ENCODE peak calls at places on chromosomes 2 and 18, in ten cellular contexts. One of them, this sample, is unnamed.

GRCh38 chr2:216052420-216052819 is 29.2 kb downstream of the PECR start:
- DNase-seq in upper lobe of left lung: no peak
- DNase-seq in breast epithelium: no peak
- DNase-seq in GM12891: no peak
- DNase-seq in IMR-90: no peak
- DNase-seq in prostate gland: no peak
- DNase-seq in suprapubic skin: no peak
- DNase-seq in body of pancreas: no peak
- DNase-seq in H1: no peak
- DNase-seq in GM12892: no peak
- DNase-seq in this sample: no peak

GRCh38 chr2:32947484-32948143 is 861 bp downstream of the LTBP1 start:
- DNase-seq in GM12891: peak
- DNase-seq in GM12892: peak
- DNase-seq in prostate gland: peak
- DNase-seq in suprapubic skin: no peak
- DNase-seq in body of pancreas: peak
- DNase-seq in breast epithelium: no peak
- DNase-seq in IMR-90: peak
- DNase-seq in upper lobe of left lung: peak
- DNase-seq in H1: no peak
- DNase-seq in this sample: peak

GRCh38 chr2:198815626-198816025 is 642.1 kb downstream of the SATB2 start:
- DNase-seq in GM12892: no peak
- DNase-seq in upper lobe of left lung: no peak
- DNase-seq in prostate gland: no peak
- DNase-seq in H1: no peak
- DNase-seq in suprapubic skin: no peak
- DNase-seq in GM12891: no peak
- DNase-seq in body of pancreas: no peak
- DNase-seq in IMR-90: no peak
- DNase-seq in breast epithelium: no peak
- DNase-seq in this sample: no peak

GRCh38 chr2:74372674-74373073 is 7.4 kb downstream of the DCTN1 start:
- DNase-seq in H1: no peak
- DNase-seq in GM12892: no peak
- DNase-seq in GM12891: no peak
- DNase-seq in suprapubic skin: no peak
- DNase-seq in body of pancreas: no peak
- DNase-seq in prostate gland: no peak
- DNase-seq in upper lobe of left lung: no peak
- DNase-seq in IMR-90: no peak
- DNase-seq in breast epithelium: no peak
- DNase-seq in this sample: no peak

GRCh38 chr2:241974851-241975592 is 105.5 kb downstream of the RTP5 start:
- DNase-seq in upper lobe of left lung: no peak
- DNase-seq in GM12892: no peak
- DNase-seq in breast epithelium: no peak
- DNase-seq in IMR-90: no peak
- DNase-seq in prostate gland: no peak
- DNase-seq in GM12891: no peak
- DNase-seq in body of pancreas: no peak
- DNase-seq in suprapubic skin: peak
- DNase-seq in H1: no peak
- DNase-seq in this sample: no peak

GRCh38 chr2:8456149-8457091 is 225.4 kb upstream of the ID2 start:
- DNase-seq in GM12892: no peak
- DNase-seq in suprapubic skin: peak
- DNase-seq in prostate gland: no peak
- DNase-seq in IMR-90: no peak
- DNase-seq in GM12891: peak
- DNase-seq in breast epithelium: no peak
- DNase-seq in upper lobe of left lung: peak
- DNase-seq in body of pancreas: no peak
- DNase-seq in H1: no peak
- DNase-seq in this sample: peak

GRCh38 chr2:190355968-190356657 is 12.7 kb downstream of the INPP1 start:
- DNase-seq in GM12891: no peak
- DNase-seq in body of pancreas: no peak
- DNase-seq in upper lobe of left lung: no peak
- DNase-seq in suprapubic skin: no peak
- DNase-seq in breast epithelium: no peak
- DNase-seq in H1: no peak
- DNase-seq in GM12892: no peak
- DNase-seq in prostate gland: no peak
- DNase-seq in IMR-90: no peak
- DNase-seq in this sample: no peak

GRCh38 chr2:95310651-95311050 is 13.5 kb downstream of the KCNIP3 start:
- DNase-seq in body of pancreas: no peak
- DNase-seq in suprapubic skin: no peak
- DNase-seq in GM12891: no peak
- DNase-seq in breast epithelium: no peak
- DNase-seq in IMR-90: no peak
- DNase-seq in upper lobe of left lung: no peak
- DNase-seq in prostate gland: no peak
- DNase-seq in GM12892: no peak
- DNase-seq in H1: no peak
- DNase-seq in this sample: no peak

GRCh38 chr2:46984642-46985476 is 69.3 kb upstream of the MCFD2 start:
- DNase-seq in IMR-90: peak
- DNase-seq in GM12892: peak
- DNase-seq in GM12891: no peak
- DNase-seq in body of pancreas: no peak
- DNase-seq in breast epithelium: no peak
- DNase-seq in H1: no peak
- DNase-seq in suprapubic skin: no peak
- DNase-seq in upper lobe of left lung: no peak
- DNase-seq in prostate gland: peak
- DNase-seq in this sample: peak

GRCh38 chr2:168243061-168243460 is 4.3 kb downstream of the STK39 start:
- DNase-seq in GM12891: no peak
- DNase-seq in prostate gland: no peak
- DNase-seq in H1: no peak
- DNase-seq in body of pancreas: no peak
- DNase-seq in GM12892: no peak
- DNase-seq in breast epithelium: no peak
- DNase-seq in IMR-90: no peak
- DNase-seq in upper lobe of left lung: no peak
- DNase-seq in suprapubic skin: no peak
- DNase-seq in this sample: no peak

GRCh38 chr2:148303166-148303565 is 282.3 kb downstream of the MBD5 start:
- DNase-seq in breast epithelium: no peak
- DNase-seq in IMR-90: no peak
- DNase-seq in prostate gland: no peak
- DNase-seq in body of pancreas: no peak
- DNase-seq in suprapubic skin: no peak
- DNase-seq in GM12891: no peak
- DNase-seq in upper lobe of left lung: no peak
- DNase-seq in H1: peak
- DNase-seq in GM12892: no peak
- DNase-seq in this sample: no peak

GRCh38 chr2:237282568-237283128 is 131.3 kb downstream of the COL6A3 start:
- DNase-seq in prostate gland: no peak
- DNase-seq in GM12891: no peak
- DNase-seq in upper lobe of left lung: no peak
- DNase-seq in GM12892: no peak
- DNase-seq in suprapubic skin: no peak
- DNase-seq in IMR-90: peak
- DNase-seq in body of pancreas: no peak
- DNase-seq in H1: no peak
- DNase-seq in breast epithelium: no peak
- DNase-seq in this sample: no peak

GRCh38 chr18:62455222-62455621 is 67.6 kb upstream of the ZCCHC2 start:
- DNase-seq in prostate gland: no peak
- DNase-seq in breast epithelium: no peak
- DNase-seq in suprapubic skin: no peak
- DNase-seq in IMR-90: no peak
- DNase-seq in GM12891: no peak
- DNase-seq in body of pancreas: no peak
- DNase-seq in upper lobe of left lung: no peak
- DNase-seq in GM12892: no peak
- DNase-seq in H1: no peak
- DNase-seq in this sample: no peak

GRCh38 chr2:69773201-69773600 is 31.3 kb downstream of the ANXA4 start:
- DNase-seq in upper lobe of left lung: no peak
- DNase-seq in GM12891: no peak
- DNase-seq in prostate gland: no peak
- DNase-seq in IMR-90: peak
- DNase-seq in suprapubic skin: no peak
- DNase-seq in H1: no peak
- DNase-seq in breast epithelium: no peak
- DNase-seq in body of pancreas: no peak
- DNase-seq in GM12892: no peak
- DNase-seq in this sample: no peak

GRCh38 chr2:160430001-160430344 is 63.6 kb downstream of the RBMS1 start:
- DNase-seq in upper lobe of left lung: no peak
- DNase-seq in IMR-90: no peak
- DNase-seq in body of pancreas: no peak
- DNase-seq in GM12892: no peak
- DNase-seq in GM12891: no peak
- DNase-seq in suprapubic skin: no peak
- DNase-seq in H1: no peak
- DNase-seq in breast epithelium: no peak
- DNase-seq in prostate gland: no peak
- DNase-seq in this sample: no peak

GRCh38 chr2:160434254-160434948 is 59.2 kb downstream of the RBMS1 start:
- DNase-seq in breast epithelium: no peak
- DNase-seq in IMR-90: no peak
- DNase-seq in H1: no peak
- DNase-seq in suprapubic skin: no peak
- DNase-seq in prostate gland: no peak
- DNase-seq in GM12891: no peak
- DNase-seq in body of pancreas: no peak
- DNase-seq in GM12892: no peak
- DNase-seq in upper lobe of left lung: no peak
- DNase-seq in this sample: no peak

GRCh38 chr2:160433466-160434172 is 60.0 kb downstream of the RBMS1 start:
- DNase-seq in GM12892: no peak
- DNase-seq in breast epithelium: no peak
- DNase-seq in upper lobe of left lung: no peak
- DNase-seq in body of pancreas: no peak
- DNase-seq in H1: no peak
- DNase-seq in suprapubic skin: no peak
- DNase-seq in prostate gland: peak
- DNase-seq in GM12891: no peak
- DNase-seq in IMR-90: no peak
- DNase-seq in this sample: no peak

GRCh38 chr2:160431441-160431840 is 62.2 kb downstream of the RBMS1 start:
- DNase-seq in upper lobe of left lung: no peak
- DNase-seq in GM12891: no peak
- DNase-seq in prostate gland: no peak
- DNase-seq in breast epithelium: no peak
- DNase-seq in IMR-90: peak
- DNase-seq in H1: no peak
- DNase-seq in suprapubic skin: no peak
- DNase-seq in body of pancreas: no peak
- DNase-seq in GM12892: no peak
- DNase-seq in this sample: no peak

GRCh38 chr2:160432633-160433032 is 61.0 kb downstream of the RBMS1 start:
- DNase-seq in GM12892: no peak
- DNase-seq in GM12891: no peak
- DNase-seq in upper lobe of left lung: no peak
- DNase-seq in IMR-90: peak
- DNase-seq in prostate gland: no peak
- DNase-seq in suprapubic skin: no peak
- DNase-seq in H1: no peak
- DNase-seq in breast epithelium: no peak
- DNase-seq in body of pancreas: peak
- DNase-seq in this sample: no peak
- TF ChIP-seq POLR2A in GM12892: no peak
- TF ChIP-seq POLR2A in GM12891: no peak
- TF ChIP-seq POLR2A in upper lobe of left lung: no peak
- TF ChIP-seq POLR2A in IMR-90: no peak
- TF ChIP-seq POLR2A in prostate gland: no peak
- TF ChIP-seq POLR2A in suprapubic skin: no peak
- TF ChIP-seq POLR2A in H1: no peak
- TF ChIP-seq POLR2A in breast epithelium: no peak
- TF ChIP-seq POLR2A in body of pancreas: no peak
- TF ChIP-seq POLR2A in this sample: no peak

DNA sequence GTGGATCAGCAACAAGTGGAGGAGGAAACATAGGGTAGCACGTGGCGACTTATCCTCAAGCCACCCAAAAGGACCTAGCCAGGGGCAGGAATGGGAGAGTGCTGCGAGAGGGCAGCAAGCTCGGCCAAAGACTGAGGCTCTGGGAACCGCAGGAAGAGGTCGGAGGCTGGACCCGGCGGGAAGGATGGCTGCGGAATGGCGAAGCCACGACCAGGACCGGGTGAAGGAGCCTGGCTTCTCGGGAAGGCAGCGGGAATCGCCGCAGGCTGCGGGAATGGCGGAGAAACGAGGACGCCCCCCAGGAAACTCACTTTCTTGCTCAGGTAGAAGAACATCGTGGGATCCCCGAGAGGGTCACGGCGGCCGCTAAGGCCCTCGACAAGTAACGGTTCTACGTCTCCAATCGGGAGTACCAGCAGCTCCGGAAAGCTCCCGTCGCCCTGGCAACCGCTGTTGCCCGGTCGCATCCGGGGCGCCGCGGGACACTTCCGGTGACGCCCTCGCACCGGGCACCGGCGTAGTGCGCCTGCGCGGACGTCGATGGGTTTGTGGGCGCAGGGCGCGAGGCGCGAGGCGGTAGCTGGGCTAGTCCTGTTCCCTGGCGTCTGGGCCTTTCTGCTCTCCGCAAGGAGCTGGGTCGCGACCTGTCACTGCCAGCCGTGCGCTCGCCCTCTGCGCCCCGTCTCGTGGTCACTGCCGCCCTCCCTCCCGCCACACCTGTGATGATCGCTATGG is at the start of gene WDR35:
- DNase-seq in GM12892: peak
- DNase-seq in GM12891: peak
- DNase-seq in breast epithelium: peak
- DNase-seq in H1: peak
- DNase-seq in upper lobe of left lung: peak
- DNase-seq in IMR-90: peak
- DNase-seq in body of pancreas: peak
- DNase-seq in prostate gland: peak
- DNase-seq in suprapubic skin: peak
- DNase-seq in this sample: peak
- TF ChIP-seq POLR2A in GM12892: peak
- TF ChIP-seq POLR2A in GM12891: peak
- TF ChIP-seq POLR2A in breast epithelium: peak
- TF ChIP-seq POLR2A in H1: peak
- TF ChIP-seq POLR2A in upper lobe of left lung: peak
- TF ChIP-seq POLR2A in IMR-90: peak
- TF ChIP-seq POLR2A in body of pancreas: peak
- TF ChIP-seq POLR2A in prostate gland: peak
- TF ChIP-seq POLR2A in suprapubic skin: no peak
- TF ChIP-seq POLR2A in this sample: peak

GRCh38 chr2:66443183-66443976 is 8.5 kb downstream of the MEIS1 start:
- DNase-seq in suprapubic skin: no peak
- DNase-seq in GM12892: no peak
- DNase-seq in GM12891: no peak
- DNase-seq in prostate gland: no peak
- DNase-seq in body of pancreas: peak
- DNase-seq in upper lobe of left lung: peak
- DNase-seq in IMR-90: no peak
- DNase-seq in H1: no peak
- DNase-seq in breast epithelium: no peak
- DNase-seq in this sample: no peak
- TF ChIP-seq POLR2A in suprapubic skin: no peak
- TF ChIP-seq POLR2A in GM12892: no peak
- TF ChIP-seq POLR2A in GM12891: no peak
- TF ChIP-seq POLR2A in prostate gland: no peak
- TF ChIP-seq POLR2A in body of pancreas: peak
- TF ChIP-seq POLR2A in upper lobe of left lung: no peak
- TF ChIP-seq POLR2A in IMR-90: no peak
- TF ChIP-seq POLR2A in H1: no peak
- TF ChIP-seq POLR2A in breast epithelium: no peak
- TF ChIP-seq POLR2A in this sample: no peak

GRCh38 chr2:196230051-196230450 is 58.7 kb upstream of the STK17B start:
- DNase-seq in GM12891: no peak
- DNase-seq in suprapubic skin: no peak
- DNase-seq in IMR-90: no peak
- DNase-seq in GM12892: no peak
- DNase-seq in prostate gland: no peak
- DNase-seq in H1: no peak
- DNase-seq in breast epithelium: no peak
- DNase-seq in body of pancreas: peak
- DNase-seq in upper lobe of left lung: no peak
- DNase-seq in this sample: no peak
- TF ChIP-seq POLR2A in GM12891: no peak
- TF ChIP-seq POLR2A in suprapubic skin: no peak
- TF ChIP-seq POLR2A in IMR-90: no peak
- TF ChIP-seq POLR2A in GM12892: no peak
- TF ChIP-seq POLR2A in prostate gland: no peak
- TF ChIP-seq POLR2A in H1: no peak
- TF ChIP-seq POLR2A in breast epithelium: no peak
- TF ChIP-seq POLR2A in body of pancreas: no peak
- TF ChIP-seq POLR2A in upper lobe of left lung: no peak
- TF ChIP-seq POLR2A in this sample: no peak